ENCODE peak calls at places on chromosomes 13 and 19, in seven cellular contexts. E, S, Q, Z, D, U and L are unnamed samples. For H3K36me3, the result is how much of the 10 kb centered on the place peaks cover.

GRCh38 chr13:44125943-44126469 is 246.3 kb downstream of the LACC1 start:
- DNase-seq in Z (no peak), E (no peak), Q (no peak), U (peak), D (no peak), S (no peak), L (no peak)

GRCh38 chr19:10762656-10763055 is 44.8 kb downstream of the DNM2 start:
- DNase-seq in S (peak), D (no peak), Q (no peak), Z (no peak), U (peak), E (no peak), L (no peak)

GRCh38 chr19:16892438-16892837 is 3.6 kb downstream of the F2RL3 start:
- DNase-seq in S (no peak), D (no peak), U (no peak), Q (no peak), E (no peak), Z (no peak), L (no peak)

GRCh38 chr13:51583469-51583874 is 790 bp upstream of the WDFY2 start:
- DNase-seq in E (no peak), D (no peak), Q (no peak), S (no peak), Z (no peak), U (no peak), L (no peak)

GRCh38 chr19:10898633-10899032 is 27.3 kb downstream of the CARM1 start:
- DNase-seq in Z (no peak), U (no peak), S (no peak), E (no peak), Q (no peak), D (no peak), L (no peak)

GRCh38 chr19:7242601-7243258 is 51.5 kb downstream of the INSR start:
- DNase-seq in Q (peak), U (peak), D (no peak), E (peak), Z (peak), S (no peak), L (peak)

GRCh38 chr13:24995225-24995804 is 100.6 kb upstream of the PABPC3 start:
- DNase-seq in Z (peak), E (peak), Q (peak), D (peak), S (no peak), U (peak), L (peak)

GRCh38 chr19:38388310-38389100 is at the start of gene SPRED3:
- DNase-seq in Z (no peak), D (peak), S (no peak), E (peak), Q (peak), U (peak), L (no peak)

GRCh38 chr13:75312884-75313520 is 169.0 kb downstream of the TBC1D4 start:
- DNase-seq in Z (no peak), E (no peak), D (no peak), Q (no peak), U (no peak), S (no peak), L (no peak)

GRCh38 chr19:7211191-7211988 is 82.8 kb downstream of the INSR start:
- DNase-seq in S (no peak), E (peak), Z (no peak), Q (peak), D (no peak), U (no peak), L (no peak)

GRCh38 chr19:46944918-46945628 is 74.6 kb upstream of the NPAS1 start:
- DNase-seq in E (peak), D (peak), U (no peak), Z (no peak), Q (peak), S (no peak), L (no peak)

GRCh38 chr13:109346060-109346459 is 440.3 kb downstream of the IRS2 start:
- DNase-seq in Q (no peak), E (no peak), D (no peak), S (no peak), U (no peak), Z (no peak), L (no peak)

GRCh38 chr13:71831716-71832115 is 35.3 kb downstream of the DACH1 start:
- DNase-seq in Z (no peak), U (no peak), D (no peak), E (no peak), Q (peak), S (no peak), L (no peak)

GRCh38 chr19:28980236-28980868 is 232.6 kb downstream of the UQCRFS1 start:
- DNase-seq in S (no peak), Z (no peak), E (peak), U (no peak), D (no peak), Q (no peak), L (no peak)

GRCh38 chr13:100517706-100518105 is 70.9 kb downstream of the GGACT start:
- DNase-seq in E (no peak), S (no peak), Q (no peak), U (no peak), D (no peak), Z (no peak), L (no peak)

GRCh38 chr13:99985243-99985874 is 3.8 kb downstream of the ZIC2 start:
- DNase-seq in U (no peak), Q (no peak), S (no peak), Z (no peak), D (peak), E (no peak), L (no peak)

GRCh38 chr19:5628470-5628869 is 5.6 kb downstream of the SAFB start:
- DNase-seq in U (no peak), D (no peak), Q (peak), S (no peak), E (no peak), Z (no peak), L (no peak)

GRCh38 chr19:19179548-19180441 is 9.7 kb upstream of the MEF2B start:
- DNase-seq in Z (no peak), D (no peak), E (no peak), Q (no peak), S (no peak), U (no peak), L (no peak)

DNA sequence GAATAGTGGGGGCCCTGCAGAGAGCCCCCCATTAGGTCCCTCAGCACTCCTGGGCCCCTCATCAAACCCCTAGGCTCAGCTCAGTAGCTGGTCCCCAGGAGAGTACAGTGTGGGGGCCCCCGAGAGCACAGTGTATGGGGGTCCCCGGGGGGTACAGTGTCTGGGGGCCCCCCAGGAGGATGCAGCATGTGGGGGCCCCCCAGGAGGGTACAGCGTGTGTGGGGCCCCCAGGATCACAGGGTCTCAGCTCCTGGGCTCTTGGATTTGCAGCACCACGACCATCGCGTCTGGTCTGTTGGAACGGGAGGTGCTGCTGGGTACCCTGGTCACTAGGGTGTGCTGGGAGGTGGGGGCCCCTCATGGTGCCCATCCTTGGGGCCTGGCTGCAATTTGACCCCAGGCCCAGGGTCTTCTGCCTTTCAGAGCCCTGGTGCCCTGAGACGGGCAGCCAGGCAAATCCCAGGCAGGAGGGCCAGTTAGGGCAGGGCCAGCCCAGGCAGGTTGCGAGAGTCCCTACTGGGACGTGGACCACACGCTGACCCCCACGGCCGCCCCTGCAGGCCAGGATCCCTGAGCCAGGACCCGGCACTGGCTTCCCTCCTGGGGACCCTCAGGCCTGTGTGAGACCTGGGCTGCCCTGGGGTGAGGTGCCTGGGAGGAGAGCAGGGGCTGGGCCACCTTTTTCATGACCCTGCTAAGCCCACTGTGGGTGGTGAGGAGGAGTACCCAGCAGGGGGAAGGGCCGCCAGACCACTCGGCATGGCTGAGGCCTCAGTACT is 13.6 kb downstream of the CBARP start:
- DNase-seq in S (no peak), E (no peak), Z (no peak), U (no peak), Q (no peak), D (no peak), L (no peak)
- H3K36me3 ChIP-seq in S (half or more), E (under half), Z (under half), U (under half), Q (under half), D (half or more), L (under half)

GRCh38 chr19:58265100-58265499 is 13.7 kb upstream of the ZNF8 start:
- DNase-seq in D (no peak), S (no peak), E (no peak), Z (no peak), Q (no peak), U (no peak), L (no peak)
- H3K4me3 ChIP-seq in D (no peak), S (no peak), E (no peak), Z (no peak), Q (no peak), U (no peak), L (no peak)

DNA sequence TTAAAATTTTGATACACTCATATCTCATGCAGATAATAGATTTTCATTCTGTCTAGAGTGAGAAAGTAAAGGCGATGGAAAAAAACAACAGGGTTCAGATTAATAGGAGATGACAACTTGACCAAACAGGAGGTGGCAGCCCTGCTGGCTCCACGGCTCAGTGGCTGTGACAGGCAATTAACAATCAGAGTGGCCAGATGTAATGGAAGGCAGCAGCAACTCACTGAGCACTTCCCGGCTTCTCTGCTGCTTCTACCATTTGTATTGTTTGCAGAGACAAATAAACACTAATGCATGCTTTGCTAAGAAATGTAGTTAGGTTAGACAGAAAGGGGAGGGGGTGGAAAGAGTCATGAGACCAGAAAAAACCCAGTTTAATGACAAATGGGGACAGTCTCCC is 473.0 kb upstream of the SLC10A2 start:
- DNase-seq in Q (no peak), U (no peak), D (peak), Z (no peak), S (peak), E (no peak), L (no peak)
- TF ChIP-seq CTCF in Q (no peak), U (no peak), D (peak), Z (no peak), S (no peak), E (no peak), L (no peak)

DNA sequence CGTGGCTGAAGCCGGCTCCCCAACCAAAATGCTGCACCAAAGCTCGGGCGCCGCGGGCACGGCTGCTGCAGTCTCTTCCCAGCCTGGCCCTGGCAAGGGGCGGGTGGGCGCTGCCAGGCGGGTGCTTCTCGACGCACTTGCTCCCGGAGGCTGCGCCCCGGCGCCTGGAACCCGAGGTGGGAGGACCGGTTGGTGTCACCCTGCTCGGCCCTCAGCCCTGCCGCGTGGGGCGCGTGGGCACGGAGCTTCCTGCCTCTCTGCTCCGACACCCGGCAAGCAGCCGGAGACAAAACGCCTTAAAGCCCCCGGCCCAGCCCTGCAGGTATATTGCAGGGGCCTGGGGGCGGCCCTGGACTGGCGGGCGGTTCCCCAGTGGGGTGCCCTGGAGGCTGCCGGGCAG is 34.7 kb downstream of the BTBD2 start:
- DNase-seq in D (no peak), Z (no peak), U (no peak), Q (no peak), E (no peak), S (no peak), L (no peak)
- H3K36me3 ChIP-seq in D (half or more), Z (under half), U (under half), Q (under half), E (under half), S (half or more), L (under half)

DNA sequence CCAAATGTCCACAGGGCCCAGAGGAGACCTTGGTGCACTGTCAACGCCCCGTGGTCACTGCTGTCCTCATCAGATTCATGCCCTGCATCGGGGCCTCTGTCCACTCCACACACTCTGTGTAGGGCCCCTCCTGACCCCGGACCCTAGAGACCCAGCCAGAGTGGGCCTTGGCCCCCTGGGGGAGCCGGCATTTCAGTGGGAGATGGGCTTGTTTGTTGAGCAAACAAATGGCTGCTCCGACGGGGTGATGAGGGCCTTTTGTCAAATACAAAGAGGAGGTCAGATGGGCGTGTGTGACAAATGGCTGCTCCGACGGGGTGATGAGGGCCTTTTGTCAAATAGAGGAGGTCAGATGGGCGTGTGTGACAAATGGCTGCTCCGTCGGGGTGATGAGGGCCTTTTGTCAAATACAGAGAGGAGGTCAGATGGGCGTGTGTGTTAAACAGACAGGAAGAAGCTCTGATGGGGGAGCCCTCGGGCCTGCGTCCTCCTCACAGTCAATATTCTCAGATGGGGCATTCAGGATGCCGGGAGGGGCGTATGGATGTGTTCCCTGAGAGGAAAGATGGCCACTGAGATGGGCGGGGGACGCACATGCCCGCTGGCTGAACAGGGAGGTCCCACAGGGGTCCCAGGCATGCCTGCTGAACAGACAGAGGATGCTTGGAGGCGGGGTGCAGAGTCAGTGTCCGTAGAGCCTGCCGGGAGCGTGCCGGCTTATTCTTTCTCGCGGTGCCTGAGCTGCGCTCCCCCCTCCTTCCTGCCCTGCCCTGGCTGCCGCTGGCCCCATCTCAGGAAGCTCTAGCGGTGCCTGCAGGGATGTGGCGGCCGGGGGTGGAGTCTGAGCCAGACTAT is 36.3 kb downstream of the SMIM24 start:
- DNase-seq in U (no peak), E (peak), Q (peak), Z (no peak), D (no peak), S (no peak), L (no peak)
- H3K4me3 ChIP-seq in U (no peak), E (no peak), Q (no peak), Z (no peak), D (no peak), S (no peak), L (no peak)

DNA sequence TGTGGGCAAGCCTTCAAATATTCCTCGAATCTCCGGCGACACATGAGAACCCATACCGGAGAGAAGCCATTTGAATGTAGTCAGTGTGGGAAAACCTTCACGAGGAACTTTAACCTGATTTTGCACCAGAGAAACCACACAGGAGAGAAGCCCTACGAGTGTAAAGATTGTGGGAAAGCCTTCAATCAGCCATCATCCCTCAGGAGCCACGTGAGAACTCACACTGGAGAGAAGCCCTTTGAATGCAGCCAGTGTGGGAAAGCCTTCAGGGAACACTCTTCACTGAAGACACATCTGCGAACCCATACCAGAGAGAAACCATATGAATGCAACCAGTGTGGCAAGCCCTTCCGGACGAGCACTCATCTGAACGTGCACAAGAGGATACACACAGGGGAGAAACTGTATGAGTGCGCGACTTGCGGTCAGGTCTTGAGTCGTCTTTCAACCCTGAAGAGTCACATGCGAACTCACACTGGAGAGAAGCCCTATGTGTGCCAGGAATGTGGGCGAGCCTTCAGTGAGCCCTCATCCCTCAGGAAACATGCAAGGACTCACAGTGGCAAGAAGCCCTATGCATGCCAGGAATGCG is 28.8 kb downstream of the ZNF333 start:
- DNase-seq in S (no peak), U (no peak), Q (no peak), E (peak), D (no peak), Z (no peak), L (no peak)
- TF ChIP-seq CTCF in S (no peak), U (no peak), Q (no peak), E (no peak), D (no peak), Z (no peak), L (no peak)

DNA sequence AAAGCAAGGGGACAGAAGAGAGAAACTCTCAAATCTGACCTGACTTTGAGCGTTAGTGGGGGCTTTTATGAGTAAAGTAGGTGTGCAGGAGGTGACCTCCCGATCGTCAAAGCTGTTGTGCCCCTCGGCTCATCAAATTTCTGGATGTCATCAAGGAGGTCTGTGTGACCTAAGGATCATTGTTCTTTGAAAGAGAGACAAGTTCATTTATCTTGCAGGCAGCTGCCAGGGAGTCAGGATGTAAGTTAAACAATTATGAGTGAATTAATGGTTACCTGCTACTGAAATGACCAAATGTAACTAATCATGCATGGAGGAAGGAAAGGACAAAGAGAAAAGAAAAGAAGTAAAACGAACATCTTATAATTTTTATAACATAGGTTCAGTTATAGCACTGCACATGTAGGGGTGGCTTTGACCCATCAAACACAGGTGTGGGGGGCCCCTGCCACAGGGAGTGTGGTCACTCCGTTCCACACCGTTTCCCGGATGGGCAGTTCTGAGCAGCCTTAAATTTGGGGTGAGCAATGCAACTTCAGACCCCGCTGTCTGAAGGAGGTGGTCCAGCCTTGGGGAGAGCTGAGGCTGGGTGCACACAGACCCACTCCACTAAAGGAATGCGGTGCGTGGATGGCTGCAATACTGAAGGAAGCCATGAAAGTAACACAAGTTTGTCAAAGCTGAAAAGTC is 5.2 kb downstream of the CD22 start:
- DNase-seq in U (no peak), Q (no peak), D (no peak), S (no peak), E (no peak), Z (no peak), L (no peak)
- H3K36me3 ChIP-seq in U (under half), Q (under half), D (under half), S (under half), E (under half), Z (under half), L (under half)

GRCh38 chr19:14167594-14168138 is 31.3 kb upstream of the ASF1B start:
- DNase-seq in D (no peak), U (no peak), Z (no peak), S (no peak), Q (no peak), E (no peak), L (no peak)
- H3K4me3 ChIP-seq in D (no peak), U (no peak), Z (no peak), S (peak), Q (no peak), E (no peak), L (no peak)

GRCh38 chr19:51637362-51637978 is 7.3 kb upstream of the SIGLEC5 start:
- DNase-seq in Z (no peak), D (no peak), U (peak), Q (no peak), E (peak), S (no peak), L (no peak)
- TF ChIP-seq CTCF in Z (peak), D (peak), U (peak), Q (peak), E (peak), S (peak), L (peak)

GRCh38 chr13:113623491-113624234 is 34.3 kb downstream of the ATP4B start:
- DNase-seq in U (no peak), Q (no peak), Z (no peak), D (no peak), S (no peak), E (peak), L (no peak)
- H3K36me3 ChIP-seq in U (under half), Q (under half), Z (under half), D (half or more), S (under half), E (under half), L (under half)